ENCODE peak calls at places on chromosomes 11 and 22, in six cellular contexts. Y, V, L, I, K and S are unnamed samples.

GRCh38 chr22:25410849-25411248 is 153.6 kb upstream of the GRK3 start:
- DNase-seq in Y (no peak), V (no peak), L (no peak), I (no peak), K (no peak), S (no peak)

GRCh38 chr22:17540481-17540880 is 22.8 kb upstream of the SLC25A18 start:
- DNase-seq in Y (no peak), V (no peak), L (no peak), I (no peak), K (no peak), S (no peak)

GRCh38 chr11:110077866-110078325 is 15.3 kb upstream of the ZC3H12C start:
- DNase-seq in Y (no peak), V (no peak), L (no peak), I (no peak), K (peak; percentile 54), S (peak; percentile 50)

GRCh38 chr11:33040127-33040861 is 922 bp downstream of the TCP11L1 start:
- DNase-seq in Y (no peak), V (no peak), L (no peak), I (no peak), K (peak; percentile 35), S (peak; percentile 31)

GRCh38 chr22:38924197-38924952 is 33.0 kb upstream of the APOBEC3A start:
- DNase-seq in Y (peak; percentile 79), V (peak; percentile 88), L (no peak), I (peak; percentile 60), K (peak; percentile 88), S (peak; percentile 89)

GRCh38 chr11:35786918-35787557 is 124.5 kb downstream of the TRIM44 start:
- DNase-seq in Y (no peak), V (no peak), L (no peak), I (peak; percentile 18), K (peak; percentile 50), S (peak; percentile 76)

GRCh38 chr11:12019337-12019736 is 10.9 kb upstream of the DKK3 start:
- DNase-seq in Y (no peak), V (no peak), L (no peak), I (no peak), K (peak; percentile 69), S (no peak)

GRCh38 chr11:65555693-65556231 is 2.4 kb downstream of the LTBP3 start:
- DNase-seq in Y (peak; percentile 71), V (no peak), L (no peak), I (peak; percentile 29), K (peak; percentile 68), S (peak; percentile 80)

GRCh38 chr11:128886401-128887119 is 4.6 kb upstream of the KCNJ5 start:
- DNase-seq in Y (no peak), V (peak; percentile 27), L (no peak), I (no peak), K (peak; percentile 22), S (peak; percentile 21)

GRCh38 chr22:39581303-39581702 is 10.8 kb downstream of the CACNA1I start:
- DNase-seq in Y (no peak), V (no peak), L (no peak), I (no peak), K (no peak), S (no peak)

GRCh38 chr22:35023692-35024363 is 42.1 kb upstream of the ISX start:
- DNase-seq in Y (peak; percentile 45), V (peak; percentile 78), L (no peak), I (no peak), K (peak; percentile 36), S (peak; percentile 8)

GRCh38 chr22:50269573-50270301 is 443 bp downstream of the MAPK11 start:
- DNase-seq in Y (no peak), V (no peak), L (no peak), I (no peak), K (peak; percentile 52), S (no peak)

GRCh38 chr11:106091480-106092123 is 14.1 kb downstream of the AASDHPPT start:
- DNase-seq in Y (no peak), V (no peak), L (no peak), I (peak; percentile 41), K (peak; percentile 91), S (peak; percentile 63)

GRCh38 chr11:101096036-101096704 is 33.4 kb downstream of the PGR start:
- DNase-seq in Y (no peak), V (no peak), L (no peak), I (no peak), K (peak; percentile 13), S (peak; percentile 27)

GRCh38 chr11:65069217-65069616 is 10.9 kb upstream of the NAALADL1 start:
- DNase-seq in Y (no peak), V (no peak), L (no peak), I (no peak), K (peak; percentile 52), S (peak; percentile 28)

GRCh38 chr11:110982214-110982613 is 263.3 kb upstream of the POU2AF2 start:
- DNase-seq in Y (no peak), V (no peak), L (no peak), I (no peak), K (no peak), S (no peak)

GRCh38 chr11:92886243-92886905 is 83.1 kb upstream of the MTNR1B start:
- DNase-seq in Y (no peak), V (peak; percentile 37), L (no peak), I (peak; percentile 11), K (peak; percentile 72), S (peak; percentile 59)

GRCh38 chr22:41525450-41526225 is 18.6 kb downstream of the POLR3H start:
- DNase-seq in Y (no peak), V (no peak), L (no peak), I (no peak), K (no peak), S (no peak)

GRCh38 chr11:100883860-100884259 is 196.8 kb downstream of the ARHGAP42 start:
- DNase-seq in Y (no peak), V (no peak), L (no peak), I (no peak), K (no peak), S (no peak)

GRCh38 chr11:111372538-111372937 is 6.5 kb downstream of the POU2AF1 start:
- DNase-seq in Y (no peak), V (no peak), L (no peak), I (no peak), K (no peak), S (no peak)

GRCh38 chr11:74282863-74283484 is 28.5 kb downstream of the P4HA3 start:
- DNase-seq in Y (no peak), V (no peak), L (no peak), I (no peak), K (no peak), S (no peak)

GRCh38 chr11:67534070-67534679 is 10.9 kb upstream of the CABP2 start:
- DNase-seq in Y (no peak), V (no peak), L (no peak), I (no peak), K (no peak), S (peak; percentile 6)

GRCh38 chr11:100942016-100942415 is 187.6 kb downstream of the PGR start:
- DNase-seq in Y (no peak), V (peak; percentile 11), L (no peak), I (no peak), K (peak; percentile 48), S (peak; percentile 51)

GRCh38 chr22:43262990-43263644 is 76.2 kb upstream of the TTLL12 start:
- DNase-seq in Y (no peak), V (peak; percentile 33), L (no peak), I (no peak), K (peak; percentile 45), S (peak; percentile 43)

GRCh38 chr11:66070604-66071325 is 693 bp downstream of the PACS1 start:
- DNase-seq in Y (peak; percentile 73), V (peak; percentile 43), L (no peak), I (no peak), K (peak; percentile 39), S (peak; percentile 64)

GRCh38 chr11:134418119-134418840 is 6.2 kb upstream of the B3GAT1 start:
- DNase-seq in Y (no peak), V (no peak), L (no peak), I (no peak), K (peak; percentile 23), S (peak; percentile 22)

GRCh38 chr11:122743949-122744876 is 88.7 kb downstream of the UBASH3B start:
- DNase-seq in Y (peak; percentile 37), V (peak; percentile 61), L (no peak), I (no peak), K (no peak), S (no peak)

GRCh38 chr11:1397862-1398505 is 8.2 kb downstream of the BRSK2 start:
- DNase-seq in Y (no peak), V (no peak), L (no peak), I (no peak), K (no peak), S (no peak)

GRCh38 chr22:23075050-23075449 is 4.7 kb downstream of the GNAZ start:
- DNase-seq in Y (no peak), V (no peak), L (no peak), I (no peak), K (no peak), S (no peak)

GRCh38 chr11:62610403-62610802 is 2.2 kb downstream of the EML3 start:
- DNase-seq in Y (no peak), V (no peak), L (no peak), I (no peak), K (no peak), S (no peak)
- TF ChIP-seq CTCF in Y (no peak), V (no peak), L (no peak), I (no peak), K (no peak), S (no peak)

GRCh38 chr11:206002-206384 is 1.2 kb downstream of the BET1L start:
- DNase-seq in Y (no peak), V (peak; percentile 7), L (no peak), I (no peak), K (no peak), S (no peak)
- H3K4me3 ChIP-seq in Y (peak overlapping the region; percentile 93), V (peak overlapping the region; percentile 80), L (peak overlapping the region; percentile 88), I (peak overlapping the region; percentile 98), K (peak overlapping the region; percentile 96), S (peak overlapping the region; percentile 79)

DNA sequence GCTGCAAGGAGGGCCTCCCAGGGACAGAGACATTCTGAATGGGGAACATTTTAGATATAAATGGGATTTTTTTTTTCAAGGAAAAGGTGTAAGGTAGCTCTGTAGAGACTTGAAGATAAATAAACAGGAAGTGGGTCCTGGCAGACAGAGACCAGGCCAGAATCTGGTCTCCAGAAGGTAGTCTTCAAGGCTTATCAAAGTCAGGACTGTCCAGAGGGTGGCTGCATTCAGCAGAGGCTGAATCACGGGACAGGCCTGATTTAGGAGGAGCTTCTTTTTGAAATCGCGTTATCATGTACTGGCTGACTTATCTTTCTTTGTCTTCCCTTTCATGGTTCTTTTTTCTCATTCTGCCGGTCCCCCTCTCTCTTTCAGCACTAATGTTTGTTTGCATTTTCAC is 542.9 kb downstream of the NTM start:
- DNase-seq in Y (no peak), V (no peak), L (no peak), I (no peak), K (peak; percentile 41), S (no peak)
- TF ChIP-seq CTCF in Y (no peak), V (no peak), L (no peak), I (no peak), K (peak; percentile 25), S (no peak)

GRCh38 chr11:72750556-72751292 is 1.5 kb downstream of the ARAP1 start:
- DNase-seq in Y (no peak), V (peak; percentile 8), L (no peak), I (no peak), K (no peak), S (no peak)

GRCh38 chr11:72753341-72754148 is 1.3 kb upstream of the ARAP1 start:
- DNase-seq in Y (no peak), V (no peak), L (no peak), I (no peak), K (no peak), S (no peak)

GRCh38 chr11:72751293-72752087 is 718 bp downstream of the ARAP1 start:
- DNase-seq in Y (no peak), V (peak; percentile 11), L (no peak), I (no peak), K (no peak), S (no peak)

GRCh38 chr11:72754149-72754543 is 1.9 kb upstream of the ARAP1 start:
- DNase-seq in Y (no peak), V (no peak), L (no peak), I (no peak), K (no peak), S (no peak)

GRCh38 chr11:72752088-72752914 is at the start of gene ARAP1:
- DNase-seq in Y (peak; percentile 64), V (peak; percentile 83), L (no peak), I (no peak), K (peak; percentile 70), S (peak; percentile 70)
- H3K4me3 ChIP-seq in Y (peak within 1 kb of the TSS; percentile 71), V (peak within 1 kb of the TSS; percentile 65), L (peak within 1 kb of the TSS; percentile 67), I (peak within 1 kb of the TSS; percentile 79), K (peak within 1 kb of the TSS; percentile 79), S (peak within 1 kb of the TSS; percentile 88)